ENCODE peak calls at places on chromosome 16, in nine cellular contexts. K is AG04450; U is activated T-cell treated with anti-CD3 and anti-CD28 coated beads, Interleukin-2, amount 50 U/mL, for 72 hours; W is smooth muscle cell of the brain vasculature; R is cardiac fibroblast; J is activated naive CD8-positive, alpha-beta T cell treated with anti-CD3 and anti-CD28 coated beads, Interleukin-2, amount 10 ng/mL, durations not matched to agents 7 days and 5 days; Y is nephron progenitor cell; X is D341Med; O is GF-D8. Q is an unnamed sample.

GRCh38 chr16:22055881-22056280 is 36.5 kb upstream of the VWA3A start:
- DNase-seq in R (no peak), O (no peak), W (no peak), Y (peak; percentile 14), J (no peak), K (no peak), U (no peak), X (peak; percentile 53), Q (no peak)

GRCh38 chr16:81520151-81520470 is 75.5 kb downstream of the CMIP start:
- DNase-seq in U (no peak), J (no peak), K (no peak), O (peak; percentile 38), R (no peak), W (no peak), X (no peak), Y (no peak), Q (no peak)

GRCh38 chr16:23286131-23286532 is 16.0 kb upstream of the SCNN1B start:
- DNase-seq in J (no peak), O (no peak), X (no peak), Y (no peak), U (no peak), K (no peak), W (no peak), R (no peak), Q (peak; percentile 52)

GRCh38 chr16:3740186-3740585 is 22.9 kb upstream of the TRAP1 start:
- DNase-seq in O (no peak), K (no peak), J (no peak), U (no peak), W (no peak), Y (no peak), R (no peak), X (no peak), Q (no peak)

GRCh38 chr16:30183236-30183960 is at the start of gene CORO1A:
- DNase-seq in X (peak; percentile 91), K (peak; percentile 18), R (peak; percentile 78), Y (peak; percentile 90), W (peak; percentile 41), O (peak; percentile 71), U (peak; percentile 89), J (peak; percentile 91), Q (peak; percentile 81)

GRCh38 chr16:4893103-4893862 is 43.7 kb downstream of the PPL start:
- DNase-seq in J (no peak), O (no peak), X (no peak), K (no peak), R (no peak), U (no peak), W (no peak), Y (no peak), Q (no peak)

GRCh38 chr16:83652898-83653297 is 154.9 kb upstream of the HSBP1 start:
- DNase-seq in O (no peak), K (no peak), Y (no peak), X (no peak), W (no peak), R (peak; percentile 15), U (no peak), J (no peak), Q (peak; percentile 18)

GRCh38 chr16:3924763-3925162 is 44.2 kb upstream of the CREBBP start:
- DNase-seq in Y (no peak), R (no peak), K (no peak), J (no peak), W (no peak), O (no peak), X (no peak), U (no peak), Q (no peak)

GRCh38 chr16:54359086-54359485 is 72.5 kb upstream of the IRX3 start:
- DNase-seq in K (no peak), X (no peak), R (no peak), J (no peak), W (no peak), O (no peak), U (no peak), Y (no peak), Q (no peak)

GRCh38 chr16:88638323-88639230 is at the start of gene IL17C:
- DNase-seq in K (no peak), Y (no peak), O (no peak), J (no peak), X (no peak), R (no peak), U (no peak), W (no peak), Q (no peak)

GRCh38 chr16:20519231-20519630 is 56.9 kb downstream of the ACSM2B start:
- DNase-seq in X (no peak), R (no peak), W (no peak), K (no peak), U (no peak), Y (no peak), O (no peak), J (no peak), Q (no peak)

GRCh38 chr16:90020838-90021382 is 1.7 kb upstream of the DBNDD1 start:
- DNase-seq in X (no peak), W (no peak), K (peak; percentile 15), O (no peak), J (no peak), U (no peak), Y (no peak), R (no peak), Q (peak; percentile 71)

GRCh38 chr16:28499854-28500253 is 5.4 kb downstream of the APOBR start:
- DNase-seq in O (no peak), Y (no peak), X (no peak), U (no peak), W (no peak), J (no peak), K (no peak), R (no peak), Q (no peak)

GRCh38 chr16:13936596-13937081 is 16.7 kb downstream of the ERCC4 start:
- DNase-seq in O (no peak), U (no peak), K (no peak), Y (no peak), J (no peak), X (no peak), R (peak; percentile 81), W (no peak), Q (peak; percentile 78)

GRCh38 chr16:81464279-81464678 is 19.7 kb downstream of the CMIP start:
- DNase-seq in K (no peak), W (no peak), O (no peak), R (no peak), U (no peak), Y (no peak), X (no peak), J (no peak), Q (no peak)

GRCh38 chr16:47395733-47396503 is 64.9 kb downstream of the ITFG1 start:
- DNase-seq in K (no peak), Y (no peak), J (no peak), X (no peak), R (no peak), U (no peak), W (no peak), O (no peak), Q (no peak)

GRCh38 chr16:64826374-64826773 is 295.5 kb downstream of the CDH11 start:
- DNase-seq in R (peak; percentile 8), W (no peak), J (no peak), K (no peak), Y (no peak), O (no peak), X (no peak), U (no peak), Q (peak; percentile 43)

GRCh38 chr16:4345439-4346204 is 5.5 kb downstream of the PAM16 start:
- DNase-seq in J (no peak), O (peak; percentile 65), R (no peak), X (no peak), U (no peak), Y (no peak), K (no peak), W (no peak), Q (peak; percentile 38)

GRCh38 chr16:65176603-65177002 is 54.7 kb upstream of the CDH11 start:
- DNase-seq in J (no peak), R (peak; percentile 86), W (peak; percentile 75), U (no peak), X (no peak), Y (no peak), O (no peak), K (peak; percentile 79), Q (peak; percentile 71)

GRCh38 chr16:85142129-85142513 is 29.8 kb upstream of the CIBAR2 start:
- DNase-seq in O (no peak), R (no peak), K (no peak), X (no peak), W (no peak), Y (no peak), U (no peak), J (no peak), Q (no peak)

Q was measured in iris pigment epithelial cell.